ENCODE peak calls at places on chromosomes 1 and 21, in five cellular contexts. P is GM23248, Q is IMR-90, G is GM23338, R is H9. M is an unnamed sample. For H4K20me1, the result is how much of the 10 kb centered on the place peaks cover.

GRCh38 chr1:183023601-183024351 is 556 bp downstream of the LAMC1 start:
- DNase-seq in P (peak), G (peak), R (peak), Q (peak), M (no peak)

GRCh38 chr1:217230412-217230811 is 400.5 kb downstream of the GPATCH2 start:
- DNase-seq in G (no peak), R (no peak), P (no peak), Q (no peak), M (no peak)

GRCh38 chr1:119141020-119141424 is 569 bp upstream of the WARS2 start:
- DNase-seq in Q (no peak), R (peak), G (peak), P (peak), M (no peak)

GRCh38 chr1:167473761-167474160 is 44.6 kb downstream of the CD247 start:
- DNase-seq in P (no peak), G (no peak), Q (no peak), R (no peak), M (no peak)

GRCh38 chr1:63148825-63149645 is 173.3 kb upstream of the FOXD3 start:
- DNase-seq in P (peak), R (peak), G (peak), Q (peak), M (peak)

GRCh38 chr1:207826557-207827487 is 75.0 kb downstream of the CD46 start:
- DNase-seq in Q (no peak), P (no peak), R (no peak), G (no peak), M (no peak)

GRCh38 chr1:77056525-77056924 is 162.7 kb downstream of the PIGK start:
- DNase-seq in G (no peak), P (no peak), R (no peak), Q (no peak), M (no peak)

GRCh38 chr1:202197670-202198359 is 4.2 kb downstream of the LGR6 start:
- DNase-seq in Q (no peak), G (no peak), P (no peak), R (no peak), M (no peak)

GRCh38 chr1:92832537-92833160 is 809 bp downstream of the RPL5 start:
- DNase-seq in Q (no peak), P (peak), R (no peak), G (no peak), M (no peak)

GRCh38 chr1:160205974-160206369 is 788 bp downstream of the PEA15 start:
- DNase-seq in P (peak), G (no peak), Q (peak), R (no peak), M (peak)

GRCh38 chr1:108075055-108075454 is 110.1 kb upstream of the VAV3 start:
- DNase-seq in P (no peak), G (no peak), Q (no peak), R (no peak), M (no peak)

GRCh38 chr1:65066766-65067490 is 81.1 kb upstream of the AK4 start:
- DNase-seq in R (peak), Q (peak), G (peak), P (peak), M (peak)

GRCh38 chr1:197269053-197269452 is 1.0 kb downstream of the CRB1 start:
- DNase-seq in R (no peak), Q (no peak), P (no peak), G (no peak), M (no peak)

GRCh38 chr1:57831624-57832023 is 407.8 kb upstream of the DAB1 start:
- DNase-seq in Q (no peak), R (no peak), P (peak), G (no peak), M (peak)

GRCh38 chr1:23421752-23422312 is 2.7 kb downstream of the TCEA3 start:
- DNase-seq in P (peak), G (no peak), R (no peak), Q (peak), M (no peak)

GRCh38 chr1:234538930-234539649 is 60.1 kb upstream of the TARBP1 start:
- DNase-seq in P (no peak), R (no peak), G (no peak), Q (no peak), M (no peak)

GRCh38 chr1:206663832-206664652 is 20.7 kb upstream of the MAPKAPK2 start:
- DNase-seq in R (peak), P (peak), Q (peak), G (peak), M (no peak)

GRCh38 chr1:35568975-35569395 is 4.1 kb upstream of the TFAP2E start:
- DNase-seq in R (peak), P (peak), Q (peak), G (peak), M (no peak)

GRCh38 chr1:89464008-89464407 is 60.6 kb upstream of the LRRC8B start:
- DNase-seq in G (no peak), Q (no peak), R (no peak), P (no peak), M (peak)

GRCh38 chr1:45359882-45360513 is 19.8 kb upstream of the MUTYH start:
- DNase-seq in R (no peak), P (peak), Q (peak), G (peak), M (peak)

GRCh38 chr1:6365047-6365446 is 28.5 kb downstream of the ACOT7 start:
- DNase-seq in P (no peak), R (no peak), Q (no peak), G (no peak), M (no peak)

GRCh38 chr1:188027613-188028012 is 1198.9 kb downstream of the PLA2G4A start:
- DNase-seq in R (no peak), G (no peak), Q (peak), P (peak), M (peak)

GRCh38 chr21:45209685-45210284 is 77.9 kb downstream of the POFUT2 start:
- DNase-seq in R (no peak), Q (no peak), G (no peak), P (no peak), M (no peak)

GRCh38 chr1:169869426-169869825 is 24.3 kb downstream of the SCYL3 start:
- DNase-seq in G (no peak), Q (no peak), P (no peak), R (no peak), M (no peak)

GRCh38 chr1:28259935-28260802 is 851 bp downstream of the SESN2 start:
- DNase-seq in R (peak), P (peak), G (peak), Q (peak), M (peak)

GRCh38 chr1:166489670-166490436 is 323.1 kb upstream of the FAM78B start:
- DNase-seq in P (peak), R (no peak), Q (no peak), G (no peak), M (no peak)

GRCh38 chr21:17911628-17912027 is 92.5 kb upstream of the C21orf91 start:
- DNase-seq in Q (peak), R (no peak), P (peak), G (no peak), M (peak)

GRCh38 chr21:39385299-39386145 is 36.6 kb upstream of the HMGN1 start:
- DNase-seq in P (peak), Q (peak), R (no peak), G (no peak), M (peak)

GRCh38 chr1:24928631-24929090 is 1.4 kb downstream of the RUNX3 start:
- DNase-seq in Q (no peak), G (peak), R (no peak), P (peak), M (no peak)
- H4K20me1 ChIP-seq in Q (under half), G (under half), R (under half), P (under half), M (under half)

GRCh38 chr1:38018864-38019343 is 6.4 kb downstream of the UTP11 start:
- DNase-seq in Q (peak), G (peak), P (peak), R (no peak), M (no peak)

GRCh38 chr1:38015978-38016640 is 3.6 kb downstream of the UTP11 start:
- DNase-seq in P (no peak), Q (peak), G (no peak), R (no peak), M (no peak)

GRCh38 chr1:38013027-38013588 is 574 bp downstream of the UTP11 start:
- DNase-seq in R (no peak), Q (peak), P (peak), G (peak), M (peak)

GRCh38 chr1:38014171-38014570 is 1.6 kb downstream of the UTP11 start:
- DNase-seq in R (no peak), P (peak), Q (no peak), G (no peak), M (no peak)

DNA sequence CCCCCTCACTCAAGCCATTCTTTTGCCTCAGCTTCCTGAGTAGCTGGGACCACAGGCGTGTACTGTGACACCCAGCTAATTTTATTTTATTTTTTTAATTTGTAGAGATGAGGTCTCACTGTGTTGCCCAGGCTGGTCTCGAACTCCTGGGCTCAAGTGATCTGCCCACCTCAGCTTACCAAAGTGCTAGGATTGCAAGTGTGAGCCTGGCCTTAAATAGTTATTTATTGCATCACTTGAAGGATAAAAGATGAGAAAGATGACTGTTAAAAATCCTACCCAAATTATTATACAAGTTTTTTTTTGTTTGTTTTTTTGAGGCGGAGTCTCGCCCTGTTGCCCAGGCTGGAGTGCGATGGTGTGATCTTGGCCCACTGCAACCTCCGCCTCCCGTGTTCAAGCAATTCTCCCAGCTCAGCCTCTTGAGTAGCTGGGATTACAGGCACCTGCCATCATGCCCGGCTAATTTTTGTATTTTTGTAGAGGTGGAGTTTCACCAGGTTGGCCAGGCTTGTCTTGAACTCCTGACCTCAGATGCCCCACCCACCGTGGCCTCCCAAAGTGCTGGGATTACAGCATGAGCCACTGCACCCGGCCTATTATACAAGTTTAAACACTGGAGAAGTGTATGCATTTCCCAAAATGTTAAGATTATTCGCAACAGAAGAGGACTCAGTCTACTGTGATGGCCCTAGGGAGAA is 2.3 kb downstream of the UTP11 start:
- DNase-seq in R (no peak), P (no peak), Q (no peak), G (no peak), M (no peak)
- H4K20me1 ChIP-seq in R (under half), P (under half), Q (under half), G (under half), M (under half)

GRCh38 chr1:26478159-26478558 is 5.9 kb downstream of the HMGN2 start:
- DNase-seq in Q (no peak), G (no peak), P (no peak), R (no peak), M (no peak)

GRCh38 chr1:26477446-26478152 is 5.4 kb downstream of the HMGN2 start:
- DNase-seq in R (no peak), P (peak), Q (peak), G (peak), M (no peak)

GRCh38 chr1:26474824-26475223 is 2.6 kb downstream of the HMGN2 start:
- DNase-seq in P (no peak), R (no peak), Q (no peak), G (no peak), M (no peak)

GRCh38 chr1:26476958-26477357 is 4.7 kb downstream of the HMGN2 start:
- DNase-seq in P (no peak), G (no peak), Q (no peak), R (no peak), M (no peak)

GRCh38 chr1:26475989-26476388 is 3.7 kb downstream of the HMGN2 start:
- DNase-seq in Q (no peak), G (no peak), P (no peak), R (no peak), M (no peak)
- H4K20me1 ChIP-seq in Q (under half), G (under half), P (under half), R (under half), M (under half)

GRCh38 chr21:41764558-41765392 is 2.1 kb downstream of the RIPK4 start:
- DNase-seq in R (no peak), P (no peak), Q (no peak), G (no peak), M (no peak)

GRCh38 chr21:41766051-41766882 is 585 bp downstream of the RIPK4 start:
- DNase-seq in G (no peak), Q (no peak), P (peak), R (no peak), M (no peak)

GRCh38 chr21:41763996-41764395 is 2.9 kb downstream of the RIPK4 start:
- DNase-seq in G (no peak), Q (no peak), R (no peak), P (no peak), M (no peak)

GRCh38 chr21:41766883-41767605 is at the start of gene RIPK4:
- DNase-seq in Q (peak), P (peak), G (peak), R (peak), M (no peak)

DNA sequence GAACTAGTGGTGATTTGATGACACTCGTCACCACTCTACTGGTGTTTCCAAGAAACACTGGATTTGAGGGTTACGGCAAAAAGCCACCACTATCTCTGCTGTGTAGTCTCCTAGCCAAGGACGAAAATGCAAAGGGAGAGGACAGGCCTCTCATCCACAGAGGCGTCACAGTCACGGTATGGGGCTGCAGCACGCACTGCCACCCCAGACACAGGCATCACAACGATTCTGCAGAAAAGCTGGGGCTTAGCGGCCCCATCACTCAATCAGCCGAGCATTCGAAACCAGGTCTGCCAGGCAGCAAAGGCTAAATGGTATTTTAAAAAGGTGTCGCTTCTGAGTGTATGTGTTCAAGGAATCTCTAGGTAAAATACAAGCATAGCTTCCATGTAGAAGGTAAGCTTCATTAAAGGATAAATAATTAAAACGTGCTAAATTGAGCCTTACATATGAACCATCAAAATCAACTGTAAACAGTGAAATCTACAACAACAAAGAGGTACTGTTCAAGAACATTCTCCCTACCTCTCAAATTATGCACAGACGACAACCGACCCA is 1.4 kb downstream of the RIPK4 start:
- DNase-seq in G (no peak), Q (no peak), P (no peak), R (no peak), M (no peak)
- H4K20me1 ChIP-seq in G (under half), Q (under half), P (under half), R (under half), M (under half)

GRCh38 chr1:151290709-151291303 is 8.7 kb downstream of the ZNF687 start:
- DNase-seq in G (no peak), Q (no peak), R (no peak), P (no peak), M (no peak)

GRCh38 chr1:151288502-151288901 is 6.4 kb downstream of the ZNF687 start:
- DNase-seq in R (no peak), G (no peak), P (no peak), Q (no peak), M (no peak)

GRCh38 chr1:151287767-151288500 is 5.8 kb downstream of the ZNF687 start:
- DNase-seq in R (no peak), Q (no peak), P (no peak), G (no peak), M (no peak)

GRCh38 chr1:151289991-151290708 is 8.1 kb downstream of the ZNF687 start:
- DNase-seq in P (no peak), G (no peak), R (no peak), Q (no peak), M (no peak)

GRCh38 chr1:151289080-151289935 is 7.2 kb downstream of the ZNF687 start:
- DNase-seq in G (no peak), R (no peak), P (no peak), Q (no peak), M (no peak)
- H4K20me1 ChIP-seq in G (under half), R (under half), P (under half), Q (under half), M (half or more)

GRCh38 chr1:30885580-30886513 is 22.7 kb downstream of the SDC3 start:
- DNase-seq in G (no peak), Q (no peak), P (no peak), R (no peak), M (no peak)

GRCh38 chr1:30888975-30889374 is 19.6 kb downstream of the SDC3 start:
- DNase-seq in Q (no peak), G (no peak), P (no peak), R (no peak), M (no peak)

GRCh38 chr1:30888391-30888790 is 20.2 kb downstream of the SDC3 start:
- DNase-seq in R (no peak), Q (peak), G (no peak), P (peak), M (peak)

GRCh38 chr1:30887485-30888315 is 20.9 kb downstream of the SDC3 start:
- DNase-seq in G (no peak), P (peak), R (no peak), Q (peak), M (peak)

GRCh38 chr1:30886710-30887428 is 21.7 kb downstream of the SDC3 start:
- DNase-seq in R (no peak), Q (no peak), G (no peak), P (no peak), M (no peak)
- H4K20me1 ChIP-seq in R (under half), Q (half or more), G (under half), P (under half), M (half or more)

DNA sequence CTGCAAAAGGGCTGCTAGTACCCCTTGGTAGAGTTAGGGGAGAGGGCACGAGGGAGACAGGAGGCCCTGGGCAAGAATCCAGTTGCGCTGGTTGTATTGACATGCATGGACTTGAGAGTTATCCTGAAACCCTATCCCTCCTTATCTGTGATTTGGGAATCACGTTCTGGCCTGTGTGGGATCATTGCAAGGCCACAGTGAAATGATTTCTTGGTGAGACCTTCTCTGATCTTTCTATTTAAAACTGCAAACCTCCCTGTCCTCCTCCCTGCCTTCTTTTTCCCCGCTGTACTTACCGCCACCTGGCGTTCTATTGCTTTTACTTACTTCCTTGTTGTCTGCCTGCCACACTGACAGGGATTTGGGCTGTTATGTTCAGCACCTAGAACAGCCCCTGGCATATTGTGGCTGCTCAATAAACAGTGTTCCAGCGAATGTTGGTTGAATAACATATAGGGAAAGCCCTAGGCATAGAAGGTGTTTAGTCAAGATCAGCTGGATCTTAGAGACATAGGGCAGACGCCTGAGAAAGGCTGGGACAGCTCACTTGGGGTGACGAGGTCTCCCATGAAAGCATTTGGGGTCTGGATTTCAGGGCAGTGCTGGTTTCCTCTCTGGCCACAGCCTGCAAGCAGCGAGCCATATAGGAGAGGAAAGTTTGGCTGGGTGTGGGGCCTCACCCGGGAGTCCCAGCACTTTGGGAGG is 25.6 kb downstream of the ALPL start:
- DNase-seq in R (peak), G (peak), P (peak), Q (peak), M (peak)
- H4K20me1 ChIP-seq in R (under half), G (under half), P (under half), Q (under half), M (under half)

DNA sequence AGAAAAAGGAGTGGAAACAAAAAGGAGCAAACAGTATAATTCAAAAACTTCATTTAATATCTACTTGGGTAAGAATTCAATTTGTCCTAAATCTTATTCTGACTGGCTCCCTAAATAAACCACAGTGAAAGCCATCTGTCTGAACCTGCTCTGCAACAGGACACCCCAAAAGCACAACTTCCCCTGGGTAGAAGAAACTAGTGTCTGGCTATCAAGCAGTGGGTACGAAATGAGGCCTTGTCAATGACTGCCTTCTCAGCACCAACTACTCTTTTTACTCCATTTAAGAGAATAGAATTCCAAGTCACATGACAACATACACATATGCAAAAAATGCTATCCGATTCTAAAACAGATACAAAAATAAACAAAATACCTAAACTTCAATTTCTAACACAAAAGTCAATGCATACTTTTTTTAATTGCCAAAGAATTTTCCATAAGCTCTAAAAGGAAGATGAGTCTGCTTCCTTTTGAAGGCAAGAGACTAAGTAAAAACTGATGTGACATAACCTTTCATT is 206.8 kb downstream of the SLC45A1 start:
- DNase-seq in P (peak), R (no peak), G (no peak), Q (peak), M (no peak)
- H4K20me1 ChIP-seq in P (under half), R (under half), G (under half), Q (under half), M (under half)